ENCODE peak calls at places on chromosomes 2 and 18, in six cellular contexts. J is A549, P is endothelial cell of umbilical vein, A is K562, U is HepG2, V is H1. C is an unnamed sample.

GRCh38 chr2:223459328-223459939 is 142.7 kb downstream of the SCG2 start:
- DNase-seq in J (peak; percentile 8), P (peak; percentile 26), A (peak; percentile 6), U (no peak), V (no peak), C (no peak)

GRCh38 chr18:49061906-49062831 is 111.4 kb upstream of the SMAD7 start:
- DNase-seq in J (no peak), P (peak; percentile 12), A (peak; percentile 23), U (no peak), V (no peak), C (no peak)

GRCh38 chr2:171319164-171319810 is 114.5 kb downstream of the METTL8 start:
- DNase-seq in J (no peak), P (peak; percentile 86), A (no peak), U (no peak), V (no peak), C (no peak)

GRCh38 chr2:227818569-227819397 is 5.1 kb downstream of the CCL20 start:
- DNase-seq in J (peak; percentile 64), P (no peak), A (no peak), U (peak; percentile 100), V (no peak), C (no peak)

GRCh38 chr18:63472380-63472779 is 4.4 kb upstream of the SERPINB5 start:
- DNase-seq in J (peak; percentile 23), P (no peak), A (no peak), U (peak; percentile 18), V (no peak), C (no peak)

GRCh38 chr2:45825001-45825651 is 173.7 kb downstream of the PRKCE start:
- DNase-seq in J (no peak), P (no peak), A (no peak), U (no peak), V (no peak), C (no peak)

GRCh38 chr18:59047992-59048363 is 91.7 kb upstream of the SEC11C start:
- DNase-seq in J (no peak), P (no peak), A (no peak), U (no peak), V (no peak), C (no peak)

GRCh38 chr2:193868833-193869232 is 1674.1 kb upstream of the TMEFF2 start:
- DNase-seq in J (no peak), P (no peak), A (no peak), U (no peak), V (no peak), C (no peak)

GRCh38 chr2:105748564-105748963 is 3.9 kb downstream of the NCK2 start:
- DNase-seq in J (no peak), P (no peak), A (no peak), U (no peak), V (no peak), C (no peak)

GRCh38 chr18:40974448-40974847 is 980.6 kb upstream of the PIK3C3 start:
- DNase-seq in J (no peak), P (no peak), A (no peak), U (no peak), V (no peak), C (no peak)

GRCh38 chr18:8116346-8117007 is 492.8 kb upstream of the RAB12 start:
- DNase-seq in J (peak; percentile 51), P (peak; percentile 7), A (no peak), U (peak; percentile 25), V (no peak), C (no peak)

GRCh38 chr18:68940039-68940438 is 142.2 kb downstream of the CCDC102B start:
- DNase-seq in J (no peak), P (no peak), A (no peak), U (no peak), V (no peak), C (no peak)

GRCh38 chr2:208183937-208184336 is 5.9 kb downstream of the C2orf80 start:
- DNase-seq in J (no peak), P (no peak), A (no peak), U (no peak), V (no peak), C (no peak)

GRCh38 chr18:21191596-21192307 is 50.3 kb upstream of the GREB1L start:
- DNase-seq in J (peak; percentile 20), P (peak; percentile 24), A (peak; percentile 15), U (peak; percentile 42), V (peak; percentile 43), C (peak; percentile 71)

GRCh38 chr18:1624612-1625011 is 719.9 kb downstream of the ADCYAP1 start:
- DNase-seq in J (no peak), P (no peak), A (no peak), U (no peak), V (no peak), C (no peak)

GRCh38 chr2:72676341-72677025 is 149.3 kb downstream of the EXOC6B start:
- DNase-seq in J (no peak), P (peak; percentile 59), A (no peak), U (peak; percentile 6), V (no peak), C (no peak)

GRCh38 chr18:9400197-9400596 is 65.6 kb downstream of the TWSG1 start:
- DNase-seq in J (no peak), P (peak; percentile 55), A (no peak), U (no peak), V (no peak), C (no peak)

GRCh38 chr2:30732876-30733275 is 74.4 kb downstream of the CAPN13 start:
- DNase-seq in J (no peak), P (no peak), A (no peak), U (no peak), V (no peak), C (no peak)

GRCh38 chr2:138274421-138275291 is 226.9 kb upstream of the SPOPL start:
- DNase-seq in J (no peak), P (no peak), A (no peak), U (no peak), V (no peak), C (no peak)

GRCh38 chr2:142863485-142863921 is 14.0 kb upstream of the KYNU start:
- DNase-seq in J (no peak), P (peak; percentile 76), A (no peak), U (peak; percentile 98), V (no peak), C (no peak)

GRCh38 chr2:149579972-149580882 is 7.3 kb downstream of the MMADHC start:
- DNase-seq in J (no peak), P (no peak), A (no peak), U (no peak), V (no peak), C (no peak)

GRCh38 chr18:9708882-9709877 is 1.1 kb downstream of the RAB31 start:
- DNase-seq in J (no peak), P (peak; percentile 24), A (peak; percentile 44), U (no peak), V (no peak), C (peak; percentile 32)

DNA sequence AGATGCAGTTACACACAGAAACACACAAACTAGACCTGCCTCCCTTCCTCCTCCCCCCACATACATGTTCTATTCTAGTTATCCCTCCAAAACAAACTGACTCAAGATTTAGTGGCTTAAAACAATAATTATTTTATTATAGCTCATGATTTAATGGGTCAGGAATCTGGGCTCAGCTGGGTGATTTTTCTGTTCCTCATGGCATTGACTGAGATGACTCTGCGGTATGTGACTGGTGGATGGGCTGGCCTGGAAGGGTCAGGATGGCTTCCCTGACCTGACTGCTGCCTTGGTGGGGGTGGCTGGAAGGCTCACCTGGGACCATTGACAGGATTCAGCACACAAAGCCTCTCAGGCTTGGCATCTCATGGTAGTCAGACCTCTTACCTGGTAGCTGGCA is 33.7 kb upstream of the NTSR2 start:
- DNase-seq in J (no peak), P (no peak), A (no peak), U (no peak), V (no peak), C (no peak)
- TF ChIP-seq JUN in J (no peak), P (no peak), A (no peak), U (no peak), V (no peak), C (no peak)

GRCh38 chr2:5286370-5286769 is 405.8 kb upstream of the SOX11 start:
- DNase-seq in J (no peak), P (no peak), A (no peak), U (no peak), V (no peak), C (no peak)
- TF ChIP-seq JUN in J (no peak), P (no peak), A (no peak), U (no peak), V (no peak), C (no peak)

DNA sequence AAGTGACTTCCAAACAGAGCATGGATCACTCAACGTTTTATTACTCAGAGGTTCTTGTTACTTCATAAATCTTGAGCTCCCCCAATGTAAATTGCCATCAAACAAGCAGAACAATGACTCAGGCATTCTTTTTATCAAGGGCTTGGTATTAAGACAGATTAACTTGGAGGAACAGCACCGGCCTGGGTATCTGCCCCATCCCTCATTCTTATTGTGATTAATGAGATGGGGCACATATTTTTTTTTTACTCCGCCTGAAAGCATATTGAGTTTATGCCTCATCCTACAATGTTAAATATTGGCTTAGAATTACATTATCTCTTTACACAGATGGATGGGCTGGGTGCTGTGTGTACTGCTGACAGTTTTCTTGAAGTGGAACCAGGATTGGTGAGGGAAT is 387.2 kb downstream of the CLIP4 start:
- DNase-seq in J (no peak), P (no peak), A (no peak), U (no peak), V (no peak), C (no peak)
- TF ChIP-seq JUN in J (no peak), P (no peak), A (no peak), U (no peak), V (no peak), C (no peak)

GRCh38 chr18:34807106-34807796 is 97.2 kb downstream of the DTNA start:
- DNase-seq in J (no peak), P (no peak), A (no peak), U (peak; percentile 4), V (peak; percentile 44), C (no peak)
- TF ChIP-seq JUN in J (no peak), P (no peak), A (no peak), U (no peak), V (peak; percentile 88), C (no peak)

GRCh38 chr2:9103663-9104277 is 100.3 kb upstream of the MBOAT2 start:
- DNase-seq in J (no peak), P (no peak), A (no peak), U (no peak), V (no peak), C (no peak)
- TF ChIP-seq JUN in J (no peak), P (no peak), A (no peak), U (no peak), V (no peak), C (no peak)

GRCh38 chr2:118975133-118975532 is 33.1 kb downstream of the MARCO start:
- DNase-seq in J (no peak), P (no peak), A (no peak), U (no peak), V (no peak), C (no peak)
- TF ChIP-seq JUN in J (no peak), P (no peak), A (no peak), U (no peak), V (no peak), C (no peak)

DNA sequence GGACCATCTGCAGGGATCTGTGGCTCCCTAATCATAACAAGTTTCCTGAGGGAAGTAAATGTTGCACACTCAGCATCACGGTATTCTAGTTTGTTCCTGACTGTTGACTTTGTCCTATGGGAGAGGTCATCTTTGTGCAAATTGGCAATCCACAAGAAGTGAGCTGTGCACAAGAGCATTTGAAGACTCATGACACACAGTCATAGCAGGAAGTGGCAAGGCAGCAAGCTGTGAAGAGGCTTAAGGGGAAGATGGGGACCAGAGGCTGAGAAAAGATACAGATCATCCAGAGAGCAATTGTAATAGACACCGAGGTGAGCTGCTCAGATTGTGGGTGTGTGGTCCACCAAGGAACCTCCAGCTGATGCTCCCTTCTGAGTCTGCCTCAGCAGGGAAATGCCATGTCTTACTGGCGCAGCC is 2.7 kb downstream of the TNP1 start:
- DNase-seq in J (no peak), P (no peak), A (no peak), U (no peak), V (no peak), C (no peak)
- TF ChIP-seq JUN in J (no peak), P (no peak), A (no peak), U (no peak), V (no peak), C (no peak)

C was measured in WTC11.